ENCODE peak calls at places on chromosomes 12 and 14, in six cellular contexts. One of them, this sample, is unnamed.

GRCh38 chr12:131801254-131801866 is 26.8 kb upstream of the MMP17 start:
- DNase-seq in CD4-positive, alpha-beta T cell: no peak
- DNase-seq in IMR-90: no peak
- DNase-seq in stomach: no peak
- DNase-seq in activated CD8-positive, alpha-beta T cell treated with anti-CD3 and anti-CD28 coated beads for 36 hours: no peak
- DNase-seq in MM.1S: no peak
- DNase-seq in this sample: no peak

GRCh38 chr12:106642991-106643390 is 60.2 kb downstream of the RFX4 start:
- DNase-seq in stomach: no peak
- DNase-seq in activated CD8-positive, alpha-beta T cell treated with anti-CD3 and anti-CD28 coated beads for 36 hours: no peak
- DNase-seq in IMR-90: no peak
- DNase-seq in MM.1S: no peak
- DNase-seq in CD4-positive, alpha-beta T cell: no peak
- DNase-seq in this sample: no peak

GRCh38 chr14:59407246-59407615 is 57.9 kb downstream of the GPR135 start:
- DNase-seq in CD4-positive, alpha-beta T cell: no peak
- DNase-seq in activated CD8-positive, alpha-beta T cell treated with anti-CD3 and anti-CD28 coated beads for 36 hours: no peak
- DNase-seq in MM.1S: no peak
- DNase-seq in IMR-90: peak
- DNase-seq in stomach: no peak
- DNase-seq in this sample: no peak

GRCh38 chr12:25904442-25904841 is 54.0 kb upstream of the RASSF8 start:
- DNase-seq in stomach: no peak
- DNase-seq in IMR-90: peak
- DNase-seq in MM.1S: no peak
- DNase-seq in activated CD8-positive, alpha-beta T cell treated with anti-CD3 and anti-CD28 coated beads for 36 hours: no peak
- DNase-seq in CD4-positive, alpha-beta T cell: no peak
- DNase-seq in this sample: no peak

GRCh38 chr14:94867931-94868597 is 98.2 kb upstream of the GSC start:
- DNase-seq in MM.1S: no peak
- DNase-seq in IMR-90: no peak
- DNase-seq in stomach: no peak
- DNase-seq in activated CD8-positive, alpha-beta T cell treated with anti-CD3 and anti-CD28 coated beads for 36 hours: no peak
- DNase-seq in CD4-positive, alpha-beta T cell: no peak
- DNase-seq in this sample: no peak

GRCh38 chr12:98618952-98619351 is 25.5 kb downstream of the SLC25A3 start:
- DNase-seq in MM.1S: no peak
- DNase-seq in IMR-90: peak
- DNase-seq in CD4-positive, alpha-beta T cell: no peak
- DNase-seq in stomach: no peak
- DNase-seq in activated CD8-positive, alpha-beta T cell treated with anti-CD3 and anti-CD28 coated beads for 36 hours: no peak
- DNase-seq in this sample: no peak

GRCh38 chr12:93016752-93017350 is 87.8 kb upstream of the EEA1 start:
- DNase-seq in IMR-90: no peak
- DNase-seq in CD4-positive, alpha-beta T cell: no peak
- DNase-seq in stomach: no peak
- DNase-seq in activated CD8-positive, alpha-beta T cell treated with anti-CD3 and anti-CD28 coated beads for 36 hours: no peak
- DNase-seq in MM.1S: no peak
- DNase-seq in this sample: no peak

GRCh38 chr14:85519661-85520305 is 10.2 kb upstream of the FLRT2 start:
- DNase-seq in CD4-positive, alpha-beta T cell: no peak
- DNase-seq in stomach: no peak
- DNase-seq in IMR-90: no peak
- DNase-seq in activated CD8-positive, alpha-beta T cell treated with anti-CD3 and anti-CD28 coated beads for 36 hours: no peak
- DNase-seq in MM.1S: no peak
- DNase-seq in this sample: no peak

GRCh38 chr12:53978477-53979356 is 4.0 kb upstream of the HOTAIR start:
- DNase-seq in IMR-90: no peak
- DNase-seq in MM.1S: no peak
- DNase-seq in stomach: no peak
- DNase-seq in activated CD8-positive, alpha-beta T cell treated with anti-CD3 and anti-CD28 coated beads for 36 hours: no peak
- DNase-seq in CD4-positive, alpha-beta T cell: no peak
- DNase-seq in this sample: no peak

GRCh38 chr12:109358154-109358869 is 10.6 kb downstream of the MYO1H start:
- DNase-seq in MM.1S: peak
- DNase-seq in activated CD8-positive, alpha-beta T cell treated with anti-CD3 and anti-CD28 coated beads for 36 hours: peak
- DNase-seq in IMR-90: peak
- DNase-seq in stomach: no peak
- DNase-seq in CD4-positive, alpha-beta T cell: no peak
- DNase-seq in this sample: peak

GRCh38 chr14:69695664-69696527 is 71.0 kb upstream of the SRSF5 start:
- DNase-seq in IMR-90: peak
- DNase-seq in CD4-positive, alpha-beta T cell: no peak
- DNase-seq in activated CD8-positive, alpha-beta T cell treated with anti-CD3 and anti-CD28 coated beads for 36 hours: no peak
- DNase-seq in MM.1S: no peak
- DNase-seq in stomach: peak
- DNase-seq in this sample: no peak

GRCh38 chr12:113002155-113002554 is 23.8 kb downstream of the OAS2 start:
- DNase-seq in CD4-positive, alpha-beta T cell: no peak
- DNase-seq in IMR-90: no peak
- DNase-seq in stomach: no peak
- DNase-seq in MM.1S: no peak
- DNase-seq in activated CD8-positive, alpha-beta T cell treated with anti-CD3 and anti-CD28 coated beads for 36 hours: no peak
- DNase-seq in this sample: no peak

GRCh38 chr12:113005759-113006158 is 27.4 kb downstream of the OAS2 start:
- DNase-seq in MM.1S: no peak
- DNase-seq in activated CD8-positive, alpha-beta T cell treated with anti-CD3 and anti-CD28 coated beads for 36 hours: no peak
- DNase-seq in IMR-90: no peak
- DNase-seq in CD4-positive, alpha-beta T cell: no peak
- DNase-seq in stomach: no peak
- DNase-seq in this sample: no peak

GRCh38 chr12:113003631-113004030 is 25.3 kb downstream of the OAS2 start:
- DNase-seq in stomach: no peak
- DNase-seq in IMR-90: no peak
- DNase-seq in MM.1S: no peak
- DNase-seq in activated CD8-positive, alpha-beta T cell treated with anti-CD3 and anti-CD28 coated beads for 36 hours: no peak
- DNase-seq in CD4-positive, alpha-beta T cell: no peak
- DNase-seq in this sample: no peak

GRCh38 chr12:113000433-113000832 is 22.1 kb downstream of the OAS2 start:
- DNase-seq in IMR-90: no peak
- DNase-seq in activated CD8-positive, alpha-beta T cell treated with anti-CD3 and anti-CD28 coated beads for 36 hours: no peak
- DNase-seq in stomach: no peak
- DNase-seq in MM.1S: no peak
- DNase-seq in CD4-positive, alpha-beta T cell: no peak
- DNase-seq in this sample: no peak

DNA sequence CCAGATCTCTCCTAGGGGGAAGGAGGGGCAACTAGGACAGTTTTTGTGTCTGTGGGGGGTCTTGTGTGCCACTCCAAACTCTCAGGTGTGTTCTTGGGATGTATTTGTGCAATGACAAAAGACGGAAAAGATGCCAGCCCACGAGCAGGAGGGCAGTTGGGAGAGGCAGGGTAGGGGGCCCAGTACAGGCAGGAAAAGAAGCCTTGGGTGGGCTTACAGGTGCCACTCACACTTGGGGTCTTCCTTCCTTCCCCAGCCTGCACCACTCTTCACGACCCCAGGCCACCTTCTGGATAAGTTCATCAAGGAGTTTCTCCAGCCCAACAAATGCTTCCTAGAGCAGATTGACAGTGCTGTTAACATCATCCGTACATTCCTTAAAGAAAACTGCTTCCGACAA is 24.4 kb downstream of the OAS2 start:
- DNase-seq in stomach: no peak
- DNase-seq in activated CD8-positive, alpha-beta T cell treated with anti-CD3 and anti-CD28 coated beads for 36 hours: no peak
- DNase-seq in IMR-90: no peak
- DNase-seq in CD4-positive, alpha-beta T cell: no peak
- DNase-seq in MM.1S: no peak
- DNase-seq in this sample: no peak
- TF ChIP-seq CTCF in stomach: no peak
- TF ChIP-seq CTCF in activated CD8-positive, alpha-beta T cell treated with anti-CD3 and anti-CD28 coated beads for 36 hours: no peak
- TF ChIP-seq CTCF in IMR-90: no peak
- TF ChIP-seq CTCF in CD4-positive, alpha-beta T cell: no peak
- TF ChIP-seq CTCF in MM.1S: no peak
- TF ChIP-seq CTCF in this sample: no peak

GRCh38 chr14:56135001-56135400 is 16.8 kb downstream of the PELI2 start:
- DNase-seq in CD4-positive, alpha-beta T cell: no peak
- DNase-seq in MM.1S: no peak
- DNase-seq in IMR-90: no peak
- DNase-seq in stomach: peak
- DNase-seq in activated CD8-positive, alpha-beta T cell treated with anti-CD3 and anti-CD28 coated beads for 36 hours: no peak
- DNase-seq in this sample: no peak
- TF ChIP-seq CTCF in CD4-positive, alpha-beta T cell: no peak
- TF ChIP-seq CTCF in MM.1S: no peak
- TF ChIP-seq CTCF in IMR-90: no peak
- TF ChIP-seq CTCF in stomach: no peak
- TF ChIP-seq CTCF in activated CD8-positive, alpha-beta T cell treated with anti-CD3 and anti-CD28 coated beads for 36 hours: no peak
- TF ChIP-seq CTCF in this sample: no peak

DNA sequence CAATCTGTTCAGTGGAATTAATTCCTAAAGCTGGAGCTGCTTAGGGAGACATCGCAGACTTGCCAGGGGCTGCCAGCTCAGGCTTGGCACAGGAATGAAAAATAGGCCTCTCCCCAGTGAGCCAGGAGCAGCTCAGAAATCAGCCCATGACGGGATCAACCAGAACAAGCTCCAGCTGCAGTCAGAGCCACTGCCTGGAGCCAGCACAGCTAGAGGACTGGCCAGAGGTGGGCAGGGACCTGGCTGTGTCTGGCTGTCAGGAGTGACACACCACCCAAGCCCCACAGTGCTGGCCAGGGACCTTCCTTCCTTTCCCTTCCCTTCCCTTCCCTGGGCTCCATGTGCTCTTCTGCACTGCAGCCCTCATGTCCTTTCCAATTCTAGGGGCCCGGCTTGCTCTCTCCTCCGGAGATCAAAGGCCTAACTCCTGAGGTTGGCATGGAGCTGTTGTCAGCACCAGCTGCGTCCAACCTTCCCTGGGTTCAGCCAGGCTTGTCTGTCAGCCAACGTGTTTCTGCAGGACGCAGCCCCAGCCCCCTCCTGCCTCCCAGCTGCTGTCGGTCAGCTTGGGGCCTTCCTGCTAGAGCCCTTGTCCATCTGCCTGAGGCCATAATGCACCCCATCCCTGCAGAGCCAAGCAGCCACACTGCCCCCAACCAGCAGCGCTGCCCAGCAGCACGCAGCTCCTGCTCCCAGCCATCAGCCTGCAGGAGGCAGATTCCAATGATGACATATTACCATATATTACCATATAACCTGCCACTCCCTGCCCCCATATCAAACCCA is 149.3 kb downstream of the CALM1 start:
- DNase-seq in stomach: peak
- DNase-seq in IMR-90: no peak
- DNase-seq in activated CD8-positive, alpha-beta T cell treated with anti-CD3 and anti-CD28 coated beads for 36 hours: no peak
- DNase-seq in MM.1S: no peak
- DNase-seq in CD4-positive, alpha-beta T cell: no peak
- DNase-seq in this sample: no peak
- TF ChIP-seq CTCF in stomach: no peak
- TF ChIP-seq CTCF in IMR-90: no peak
- TF ChIP-seq CTCF in activated CD8-positive, alpha-beta T cell treated with anti-CD3 and anti-CD28 coated beads for 36 hours: no peak
- TF ChIP-seq CTCF in MM.1S: no peak
- TF ChIP-seq CTCF in CD4-positive, alpha-beta T cell: no peak
- TF ChIP-seq CTCF in this sample: no peak

DNA sequence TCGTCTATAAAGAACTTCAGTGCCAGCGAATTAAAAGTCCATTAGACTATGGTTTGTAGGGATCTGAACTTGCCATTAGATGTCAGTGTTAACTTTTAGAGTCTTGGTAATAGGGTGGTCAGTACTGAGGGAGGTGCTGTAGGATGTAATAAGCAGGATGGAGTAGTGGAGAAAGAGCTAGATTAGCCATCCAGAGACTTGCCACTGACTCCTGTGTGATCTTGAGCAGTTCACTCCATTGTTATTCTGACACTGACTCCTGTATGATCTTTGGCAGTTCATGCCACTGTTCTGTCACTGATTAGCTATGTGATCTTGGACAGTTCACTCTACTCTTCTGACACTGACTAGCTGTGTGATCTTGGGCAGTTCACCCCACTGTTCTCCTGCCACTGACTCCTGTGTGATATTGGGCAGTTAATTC is 133.6 kb downstream of the TTLL5 start:
- DNase-seq in stomach: no peak
- DNase-seq in IMR-90: peak
- DNase-seq in activated CD8-positive, alpha-beta T cell treated with anti-CD3 and anti-CD28 coated beads for 36 hours: no peak
- DNase-seq in CD4-positive, alpha-beta T cell: no peak
- DNase-seq in MM.1S: no peak
- DNase-seq in this sample: no peak
- TF ChIP-seq CTCF in stomach: no peak
- TF ChIP-seq CTCF in IMR-90: peak
- TF ChIP-seq CTCF in activated CD8-positive, alpha-beta T cell treated with anti-CD3 and anti-CD28 coated beads for 36 hours: no peak
- TF ChIP-seq CTCF in CD4-positive, alpha-beta T cell: no peak
- TF ChIP-seq CTCF in MM.1S: no peak
- TF ChIP-seq CTCF in this sample: no peak

DNA sequence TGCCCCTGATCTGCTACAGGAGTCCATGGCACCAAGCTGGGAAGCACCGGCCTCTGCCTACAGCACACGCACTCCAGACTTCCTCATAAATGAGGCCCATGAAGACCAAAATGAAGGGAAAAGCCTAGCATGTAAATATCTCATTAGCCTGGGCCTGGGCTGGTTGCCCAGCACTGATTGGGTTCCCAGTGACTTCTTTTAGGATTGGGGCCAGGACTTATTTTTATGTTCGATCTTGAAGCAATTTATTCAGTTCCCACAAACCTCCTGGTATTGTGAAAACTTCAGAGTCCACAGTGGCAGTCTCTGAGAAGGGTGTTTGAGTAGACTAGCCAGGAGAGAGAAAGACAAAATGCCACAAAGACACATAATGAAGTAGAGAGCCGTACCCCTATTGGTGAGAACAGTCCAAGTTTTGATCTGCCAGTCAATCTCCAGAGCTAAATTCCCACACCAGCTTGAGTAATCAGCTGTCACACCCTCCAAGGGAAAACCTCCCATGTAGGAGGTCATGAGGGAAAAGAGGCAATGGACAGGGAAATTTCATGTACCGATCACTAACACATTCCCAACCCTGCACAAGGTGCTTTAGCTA is 78.2 kb downstream of the PHLDA1 start:
- DNase-seq in IMR-90: peak
- DNase-seq in CD4-positive, alpha-beta T cell: no peak
- DNase-seq in activated CD8-positive, alpha-beta T cell treated with anti-CD3 and anti-CD28 coated beads for 36 hours: no peak
- DNase-seq in MM.1S: no peak
- DNase-seq in stomach: no peak
- DNase-seq in this sample: no peak
- TF ChIP-seq CTCF in IMR-90: no peak
- TF ChIP-seq CTCF in CD4-positive, alpha-beta T cell: no peak
- TF ChIP-seq CTCF in activated CD8-positive, alpha-beta T cell treated with anti-CD3 and anti-CD28 coated beads for 36 hours: no peak
- TF ChIP-seq CTCF in MM.1S: no peak
- TF ChIP-seq CTCF in stomach: no peak
- TF ChIP-seq CTCF in this sample: no peak

GRCh38 chr12:89859513-89860220 is 151.0 kb upstream of the ATP2B1 start:
- DNase-seq in stomach: no peak
- DNase-seq in MM.1S: no peak
- DNase-seq in CD4-positive, alpha-beta T cell: no peak
- DNase-seq in IMR-90: no peak
- DNase-seq in activated CD8-positive, alpha-beta T cell treated with anti-CD3 and anti-CD28 coated beads for 36 hours: peak
- DNase-seq in this sample: no peak
- TF ChIP-seq CTCF in stomach: no peak
- TF ChIP-seq CTCF in MM.1S: no peak
- TF ChIP-seq CTCF in CD4-positive, alpha-beta T cell: no peak
- TF ChIP-seq CTCF in IMR-90: no peak
- TF ChIP-seq CTCF in activated CD8-positive, alpha-beta T cell treated with anti-CD3 and anti-CD28 coated beads for 36 hours: no peak
- TF ChIP-seq CTCF in this sample: no peak